ENCODE peak calls at places on chromosomes 12 and 14, in ten cellular contexts. One of them, this sample, is unnamed.

GRCh38 chr12:32947203-32947795 is 50.7 kb upstream of the PKP2 start:
- DNase-seq in MM.1S: peak; percentile 52
- DNase-seq in dorsolateral prefrontal cortex: no peak
- DNase-seq in GM18507: no peak
- DNase-seq in MCF 10A: peak; percentile 45
- DNase-seq in effector CD4-positive, alpha-beta T cell: no peak
- DNase-seq in GF-D8: no peak
- DNase-seq in CD8-positive, alpha-beta memory T cell: no peak
- DNase-seq in glutamatergic neuron: no peak
- DNase-seq in AG09309: no peak
- DNase-seq in this sample: no peak

GRCh38 chr14:91983571-91983970 is 36.1 kb upstream of the FBLN5 start:
- DNase-seq in effector CD4-positive, alpha-beta T cell: no peak
- DNase-seq in GF-D8: no peak
- DNase-seq in MM.1S: no peak
- DNase-seq in dorsolateral prefrontal cortex: no peak
- DNase-seq in MCF 10A: no peak
- DNase-seq in GM18507: no peak
- DNase-seq in glutamatergic neuron: no peak
- DNase-seq in AG09309: no peak
- DNase-seq in CD8-positive, alpha-beta memory T cell: no peak
- DNase-seq in this sample: no peak

GRCh38 chr12:27185234-27186045 is 58.6 kb upstream of the STK38L start:
- DNase-seq in GM18507: no peak
- DNase-seq in dorsolateral prefrontal cortex: no peak
- DNase-seq in MCF 10A: no peak
- DNase-seq in GF-D8: no peak
- DNase-seq in MM.1S: peak; percentile 99
- DNase-seq in CD8-positive, alpha-beta memory T cell: no peak
- DNase-seq in effector CD4-positive, alpha-beta T cell: no peak
- DNase-seq in glutamatergic neuron: no peak
- DNase-seq in AG09309: no peak
- DNase-seq in this sample: no peak

GRCh38 chr12:95443458-95443857 is 30.5 kb upstream of the METAP2 start:
- DNase-seq in GM18507: no peak
- DNase-seq in dorsolateral prefrontal cortex: no peak
- DNase-seq in CD8-positive, alpha-beta memory T cell: no peak
- DNase-seq in GF-D8: no peak
- DNase-seq in MM.1S: no peak
- DNase-seq in AG09309: no peak
- DNase-seq in effector CD4-positive, alpha-beta T cell: no peak
- DNase-seq in MCF 10A: no peak
- DNase-seq in glutamatergic neuron: no peak
- DNase-seq in this sample: no peak

GRCh38 chr14:88834883-88835431 is 10.5 kb downstream of the TTC8 start:
- DNase-seq in MCF 10A: peak; percentile 26
- DNase-seq in GM18507: no peak
- DNase-seq in dorsolateral prefrontal cortex: no peak
- DNase-seq in AG09309: no peak
- DNase-seq in CD8-positive, alpha-beta memory T cell: no peak
- DNase-seq in GF-D8: no peak
- DNase-seq in effector CD4-positive, alpha-beta T cell: no peak
- DNase-seq in MM.1S: no peak
- DNase-seq in glutamatergic neuron: no peak
- DNase-seq in this sample: no peak

GRCh38 chr12:12294215-12295005 is 27.6 kb upstream of the LRP6 start:
- DNase-seq in CD8-positive, alpha-beta memory T cell: no peak
- DNase-seq in GM18507: no peak
- DNase-seq in MM.1S: no peak
- DNase-seq in MCF 10A: no peak
- DNase-seq in GF-D8: no peak
- DNase-seq in effector CD4-positive, alpha-beta T cell: no peak
- DNase-seq in AG09309: no peak
- DNase-seq in dorsolateral prefrontal cortex: no peak
- DNase-seq in glutamatergic neuron: no peak
- DNase-seq in this sample: no peak

GRCh38 chr12:20369164-20370000 is 1.0 kb downstream of the PDE3A start:
- DNase-seq in CD8-positive, alpha-beta memory T cell: no peak
- DNase-seq in MM.1S: no peak
- DNase-seq in AG09309: no peak
- DNase-seq in effector CD4-positive, alpha-beta T cell: no peak
- DNase-seq in GM18507: no peak
- DNase-seq in dorsolateral prefrontal cortex: peak; percentile 49
- DNase-seq in glutamatergic neuron: peak; percentile 75
- DNase-seq in MCF 10A: no peak
- DNase-seq in GF-D8: no peak
- DNase-seq in this sample: no peak

GRCh38 chr14:91350813-91351507 is 66.7 kb downstream of the CCDC88C start:
- DNase-seq in CD8-positive, alpha-beta memory T cell: peak; percentile 78
- DNase-seq in GF-D8: no peak
- DNase-seq in dorsolateral prefrontal cortex: no peak
- DNase-seq in AG09309: no peak
- DNase-seq in effector CD4-positive, alpha-beta T cell: peak; percentile 46
- DNase-seq in MCF 10A: no peak
- DNase-seq in GM18507: peak; percentile 59
- DNase-seq in glutamatergic neuron: no peak
- DNase-seq in MM.1S: peak; percentile 88
- DNase-seq in this sample: peak; percentile 34

GRCh38 chr12:132523576-132524331 is 33.8 kb downstream of the FBRSL1 start:
- DNase-seq in dorsolateral prefrontal cortex: peak; percentile 81
- DNase-seq in AG09309: no peak
- DNase-seq in CD8-positive, alpha-beta memory T cell: peak; percentile 75
- DNase-seq in glutamatergic neuron: peak; percentile 86
- DNase-seq in effector CD4-positive, alpha-beta T cell: peak; percentile 67
- DNase-seq in GF-D8: no peak
- DNase-seq in MCF 10A: peak; percentile 66
- DNase-seq in GM18507: peak; percentile 76
- DNase-seq in MM.1S: no peak
- DNase-seq in this sample: peak; percentile 64